ENCODE peak calls at places on chromosomes 2 and 18, in nine cellular contexts. Z is DMS 273 treated with DMSO at 0.1 percent for 48 hours; V is HS-27A; U is iris pigment epithelial cell; R is SJSA1; T is smooth muscle cell of the brain vasculature; M is adrenal gland; B is T follicular helper cell; L is activated CD4-positive, alpha-beta T cell treated with anti-CD3 and anti-CD28 coated beads, Interleukin-2, amount 50 U/mL, for 48 hours. A is an unnamed sample.

GRCh38 chr2:79453918-79454317 is 58.9 kb upstream of the CTNNA2 start:
- DNase-seq in L (no peak), U (no peak), R (no peak), V (no peak), M (no peak), Z (no peak), T (no peak), B (no peak), A (no peak)

GRCh38 chr2:55811048-55811447 is 112.5 kb downstream of the EFEMP1 start:
- DNase-seq in T (no peak), V (no peak), B (no peak), M (no peak), L (no peak), U (peak), R (no peak), Z (no peak), A (no peak)

GRCh38 chr18:35682282-35682867 is 100.8 kb downstream of the GALNT1 start:
- DNase-seq in U (peak), V (no peak), L (no peak), Z (no peak), R (no peak), B (no peak), T (no peak), M (no peak), A (no peak)

GRCh38 chr18:61831071-61831470 is 61.7 kb downstream of the RNF152 start:
- DNase-seq in R (peak), Z (no peak), L (no peak), M (no peak), B (no peak), U (peak), T (no peak), V (no peak), A (no peak)

GRCh38 chr2:3445891-3446290 is 66.4 kb downstream of the TRAPPC12 start:
- DNase-seq in L (no peak), R (no peak), Z (no peak), M (no peak), V (no peak), B (no peak), U (no peak), T (no peak), A (no peak)

GRCh38 chr18:3481696-3482210 is 31.8 kb downstream of the TGIF1 start:
- DNase-seq in B (no peak), L (peak), R (peak), U (peak), V (no peak), M (no peak), T (no peak), Z (peak), A (peak)

GRCh38 chr2:170324640-170325046 is 146.7 kb downstream of the MYO3B start:
- DNase-seq in R (peak), B (peak), V (no peak), U (peak), L (peak), Z (peak), M (peak), T (peak), A (peak)

GRCh38 chr2:45273412-45274189 is 264.3 kb upstream of the SIX2 start:
- DNase-seq in Z (peak), T (no peak), L (no peak), V (no peak), B (no peak), M (no peak), U (no peak), R (no peak), A (no peak)

GRCh38 chr2:86107031-86107430 is 996 bp downstream of the PTCD3 start:
- DNase-seq in M (no peak), U (peak), V (no peak), B (no peak), T (no peak), R (no peak), L (no peak), Z (no peak), A (no peak)

GRCh38 chr2:176562359-176563043 is 293.3 kb downstream of the MTX2 start:
- DNase-seq in U (peak), R (peak), L (no peak), Z (no peak), M (no peak), T (no peak), B (no peak), V (peak), A (peak)

GRCh38 chr2:172233947-172234715 is 131.4 kb upstream of the DLX2 start:
- DNase-seq in B (no peak), U (no peak), V (no peak), Z (no peak), L (no peak), M (no peak), T (no peak), R (no peak), A (no peak)

GRCh38 chr2:8154270-8154669 is 527.6 kb upstream of the ID2 start:
- DNase-seq in U (peak), R (no peak), V (no peak), B (no peak), Z (no peak), L (peak), M (no peak), T (no peak), A (no peak)

GRCh38 chr2:235132641-235133040 is 180.8 kb downstream of the SH3BP4 start:
- DNase-seq in L (no peak), V (no peak), T (no peak), R (no peak), B (no peak), Z (no peak), U (no peak), M (no peak), A (no peak)

GRCh38 chr2:216780843-216781242 is 79.0 kb downstream of the TNP1 start:
- DNase-seq in L (no peak), B (no peak), Z (no peak), M (no peak), T (no peak), R (no peak), V (no peak), U (no peak), A (no peak)

GRCh38 chr2:43107679-43108078 is 118.7 kb downstream of the ZFP36L2 start:
- DNase-seq in R (no peak), L (no peak), Z (no peak), B (no peak), U (no peak), T (no peak), V (no peak), M (no peak), A (no peak)

GRCh38 chr2:239721991-239722759 is 303.0 kb downstream of the NDUFA10 start:
- DNase-seq in M (no peak), Z (no peak), U (no peak), V (no peak), B (no peak), L (no peak), T (no peak), R (no peak), A (no peak)

GRCh38 chr2:238667008-238667407 is 180.9 kb upstream of the TWIST2 start:
- DNase-seq in Z (no peak), V (no peak), U (no peak), R (no peak), M (no peak), T (no peak), B (no peak), L (no peak), A (no peak)

GRCh38 chr18:69658137-69658536 is 257.4 kb downstream of the DOK6 start:
- DNase-seq in T (no peak), B (no peak), M (no peak), L (no peak), U (peak), R (no peak), V (no peak), Z (no peak), A (no peak)

GRCh38 chr2:113979172-113980128 is 89.6 kb downstream of the ACTR3 start:
- DNase-seq in T (no peak), B (peak), Z (no peak), L (peak), R (no peak), U (no peak), V (no peak), M (no peak), A (no peak)

GRCh38 chr2:224776795-224777562 is 60.8 kb upstream of the CCDC195 start:
- DNase-seq in U (no peak), R (no peak), T (no peak), B (no peak), Z (no peak), V (no peak), L (no peak), M (no peak), A (no peak)

GRCh38 chr2:171810409-171810993 is 83.5 kb downstream of the SLC25A12 start:
- DNase-seq in L (no peak), T (peak), V (no peak), R (peak), U (peak), M (no peak), Z (peak), B (no peak), A (no peak)

GRCh38 chr2:204407209-204408070 is 137.8 kb upstream of the PARD3B start:
- DNase-seq in U (peak), L (no peak), R (peak), V (no peak), M (no peak), Z (no peak), T (no peak), B (no peak), A (no peak)

GRCh38 chr2:150097891-150098595 is 389.4 kb downstream of the RND3 start:
- DNase-seq in B (no peak), T (no peak), V (no peak), L (no peak), Z (no peak), U (peak), M (no peak), R (no peak), A (no peak)

GRCh38 chr2:122433123-122433754 is 677.8 kb downstream of the TSN start:
- DNase-seq in L (no peak), M (no peak), R (no peak), V (no peak), T (no peak), U (no peak), B (no peak), Z (no peak), A (no peak)

GRCh38 chr2:207320381-207321159 is 154.8 kb upstream of the KLF7 start:
- DNase-seq in U (peak), M (no peak), V (no peak), Z (no peak), L (no peak), B (no peak), T (no peak), R (peak), A (no peak)

GRCh38 chr2:215722125-215722524 is 286.3 kb upstream of the FN1 start:
- DNase-seq in R (no peak), Z (no peak), M (no peak), B (no peak), U (peak), T (no peak), L (no peak), V (no peak), A (no peak)

A was measured in myocyte.